ENCODE peak calls at places on chromosomes 12 and 14, in eight cellular contexts. T, I, S, O, H, B, P and M are unnamed samples.

GRCh38 chr14:62118461-62118860 is 356.2 kb downstream of the SNAPC1 start:
- DNase-seq in T (no peak), I (no peak), S (no peak), O (no peak), H (no peak), B (no peak), P (no peak), M (no peak)

GRCh38 chr12:109473006-109473405 is 4.1 kb downstream of the KCTD10 start:
- DNase-seq in T (no peak), I (no peak), S (no peak), O (no peak), H (no peak), B (no peak), P (no peak), M (no peak)

GRCh38 chr12:22443379-22444316 is 100.7 kb downstream of the C2CD5 start:
- DNase-seq in T (peak), I (peak), S (peak), O (peak), H (peak), B (peak), P (peak), M (peak)

GRCh38 chr12:11666651-11667050 is 17.2 kb downstream of the ETV6 start:
- DNase-seq in T (no peak), I (no peak), S (no peak), O (no peak), H (no peak), B (no peak), P (no peak), M (no peak)

GRCh38 chr12:14828896-14829295 is 14.4 kb downstream of the ART4 start:
- DNase-seq in T (no peak), I (no peak), S (no peak), O (no peak), H (no peak), B (no peak), P (no peak), M (no peak)

GRCh38 chr12:19750116-19750644 is 310.9 kb downstream of the AEBP2 start:
- DNase-seq in T (peak), I (no peak), S (no peak), O (no peak), H (no peak), B (no peak), P (no peak), M (no peak)

GRCh38 chr12:124916370-124917134 is 2.1 kb upstream of the UBC start:
- DNase-seq in T (peak), I (peak), S (peak), O (peak), H (no peak), B (peak), P (peak), M (no peak)

GRCh38 chr12:104372721-104373335 is 69.3 kb downstream of the EID3 start:
- DNase-seq in T (no peak), I (no peak), S (no peak), O (no peak), H (no peak), B (no peak), P (no peak), M (no peak)

GRCh38 chr14:54356172-54356571 is 40.6 kb upstream of the CDKN3 start:
- DNase-seq in T (no peak), I (no peak), S (no peak), O (no peak), H (no peak), B (no peak), P (no peak), M (no peak)

GRCh38 chr12:9851927-9852326 is 17.2 kb downstream of the CLEC2B start:
- DNase-seq in T (no peak), I (no peak), S (no peak), O (no peak), H (no peak), B (no peak), P (no peak), M (no peak)

GRCh38 chr12:118866346-118866745 is 115.0 kb upstream of the SRRM4 start:
- DNase-seq in T (no peak), I (no peak), S (no peak), O (no peak), H (no peak), B (no peak), P (no peak), M (no peak)

GRCh38 chr14:103123634-103124500 is 606 bp downstream of the TNFAIP2 start:
- DNase-seq in T (peak), I (peak), S (peak), O (peak), H (no peak), B (peak), P (no peak), M (no peak)

GRCh38 chr12:92294676-92295440 is 149.2 kb upstream of the BTG1 start:
- DNase-seq in T (peak), I (no peak), S (no peak), O (no peak), H (no peak), B (no peak), P (no peak), M (no peak)

GRCh38 chr14:75757644-75758402 is 96.8 kb downstream of the TTLL5 start:
- DNase-seq in T (no peak), I (no peak), S (no peak), O (no peak), H (no peak), B (no peak), P (no peak), M (no peak)

GRCh38 chr12:68001486-68002466 is 12.5 kb downstream of the IFNG-AS1 start:
- DNase-seq in T (peak), I (no peak), S (no peak), O (no peak), H (no peak), B (no peak), P (no peak), M (no peak)

GRCh38 chr14:75911883-75912282 is 69.9 kb downstream of the TGFB3 start:
- DNase-seq in T (peak), I (no peak), S (no peak), O (no peak), H (no peak), B (no peak), P (peak), M (no peak)

GRCh38 chr14:76613616-76614015 is 147.7 kb upstream of the VASH1 start:
- DNase-seq in T (no peak), I (no peak), S (no peak), O (no peak), H (no peak), B (no peak), P (no peak), M (no peak)

GRCh38 chr14:72609205-72609916 is 284.5 kb downstream of the DPF3 start:
- DNase-seq in T (no peak), I (no peak), S (no peak), O (no peak), H (no peak), B (peak), P (no peak), M (no peak)

GRCh38 chr12:82174383-82174782 is 183.8 kb downstream of the CCDC59 start:
- DNase-seq in T (no peak), I (no peak), S (no peak), O (no peak), H (no peak), B (no peak), P (no peak), M (no peak)

GRCh38 chr12:41509655-41510054 is 321.5 kb downstream of the PDZRN4 start:
- DNase-seq in T (no peak), I (no peak), S (no peak), O (no peak), H (no peak), B (no peak), P (no peak), M (no peak)

GRCh38 chr12:24743891-24744793 is 204.8 kb downstream of the BCAT1 start:
- DNase-seq in T (peak), I (no peak), S (no peak), O (no peak), H (no peak), B (no peak), P (no peak), M (no peak)

GRCh38 chr12:11171953-11172675 is 1.1 kb downstream of the SMIM10L1 start:
- DNase-seq in T (peak), I (no peak), S (no peak), O (no peak), H (no peak), B (no peak), P (no peak), M (no peak)

GRCh38 chr14:64604001-64604400 is 54.2 kb downstream of the PPP1R36 start:
- DNase-seq in T (no peak), I (no peak), S (no peak), O (no peak), H (no peak), B (no peak), P (no peak), M (no peak)

GRCh38 chr14:86865934-86866333 is 1127.0 kb downstream of the GALC start:
- DNase-seq in T (peak), I (no peak), S (no peak), O (no peak), H (no peak), B (no peak), P (no peak), M (no peak)

GRCh38 chr12:105348561-105348960 is 18.1 kb downstream of the C12orf75 start:
- DNase-seq in T (no peak), I (no peak), S (no peak), O (no peak), H (no peak), B (no peak), P (no peak), M (no peak)

GRCh38 chr12:118326971-118327370 is 45.7 kb downstream of the TAOK3 start:
- DNase-seq in T (no peak), I (no peak), S (no peak), O (no peak), H (no peak), B (no peak), P (no peak), M (no peak)

GRCh38 chr14:79597561-79597960 is 613.7 kb downstream of the DIO2 start:
- DNase-seq in T (peak), I (no peak), S (no peak), O (no peak), H (no peak), B (no peak), P (no peak), M (no peak)

GRCh38 chr12:75658286-75658685 is 146.9 kb upstream of the KRR1 start:
- DNase-seq in T (no peak), I (no peak), S (no peak), O (no peak), H (no peak), B (no peak), P (no peak), M (no peak)

GRCh38 chr12:95553202-95553943 is 2.1 kb upstream of the USP44 start:
- DNase-seq in T (no peak), I (no peak), S (no peak), O (no peak), H (no peak), B (no peak), P (no peak), M (no peak)

GRCh38 chr12:79512068-79512467 is 178.7 kb downstream of the PAWR start:
- DNase-seq in T (no peak), I (no peak), S (no peak), O (no peak), H (no peak), B (no peak), P (no peak), M (no peak)

GRCh38 chr14:21090194-21090939 is 8.1 kb downstream of the ZNF219 start:
- DNase-seq in T (no peak), I (no peak), S (peak), O (no peak), H (no peak), B (no peak), P (peak), M (peak)

GRCh38 chr12:17592472-17592871 is 497.5 kb downstream of the RERGL start:
- DNase-seq in T (no peak), I (no peak), S (no peak), O (no peak), H (no peak), B (no peak), P (no peak), M (no peak)

GRCh38 chr12:69821441-69822204 is 3.4 kb upstream of the MYRFL start:
- DNase-seq in T (peak), I (no peak), S (no peak), O (no peak), H (peak), B (no peak), P (no peak), M (no peak)
- H3K4me3 ChIP-seq in T (no peak), I (no peak), S (no peak), O (no peak), H (no peak), B (no peak), P (no peak), M (no peak)

DNA sequence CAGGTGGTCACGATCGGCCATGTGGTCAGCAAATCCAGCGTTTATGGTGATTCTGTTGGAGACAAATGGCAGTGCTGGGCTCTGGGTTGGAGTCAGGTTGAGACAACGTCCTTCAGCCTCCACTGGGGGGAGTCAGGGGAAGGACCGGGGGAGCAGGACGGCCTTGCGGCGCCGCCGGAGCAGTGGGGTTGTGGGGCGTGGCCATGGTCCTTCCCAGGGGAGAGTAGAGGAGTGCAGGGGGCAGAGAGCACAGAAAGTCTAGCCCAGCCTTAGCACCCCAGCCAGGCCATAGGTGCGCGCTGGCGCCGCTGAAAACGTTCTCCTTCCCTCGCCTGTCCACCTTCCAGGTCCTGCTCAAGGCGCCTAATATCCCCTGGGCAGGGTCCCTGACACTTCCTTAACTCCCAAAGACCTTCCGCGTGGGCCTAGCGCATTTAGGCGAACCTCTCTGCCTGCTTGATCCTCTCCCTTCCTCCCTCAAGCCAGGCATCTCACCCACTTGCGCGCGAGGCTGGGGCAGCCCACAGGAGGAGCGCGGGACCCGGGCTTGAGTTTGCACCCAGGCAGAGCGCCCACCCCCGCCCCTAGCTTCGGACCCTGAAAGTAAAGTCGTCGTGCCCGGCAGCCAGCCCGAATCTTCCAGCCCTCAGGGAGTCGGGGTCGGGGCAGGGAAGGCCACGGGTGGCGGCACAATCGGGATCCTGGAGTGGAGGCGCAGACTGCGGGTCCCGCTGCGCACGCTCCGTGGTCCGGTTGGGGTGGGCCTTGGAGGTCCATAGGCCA is 3.1 kb upstream of the KIF26A start:
- DNase-seq in T (peak), I (no peak), S (no peak), O (no peak), H (no peak), B (no peak), P (no peak), M (peak)
- TF ChIP-seq CTCF in T (no peak), I (no peak), S (peak), O (no peak), H (peak), B (peak), P (no peak), M (no peak)

GRCh38 chr12:54389139-54389508 is 4.6 kb upstream of the ZNF385A start:
- DNase-seq in T (no peak), I (no peak), S (no peak), O (no peak), H (no peak), B (no peak), P (no peak), M (no peak)
- H3K4me3 ChIP-seq in T (no peak), I (no peak), S (no peak), O (no peak), H (no peak), B (no peak), P (no peak), M (no peak)

GRCh38 chr14:63435204-63435603 is 108.0 kb downstream of the PPP2R5E start:
- DNase-seq in T (no peak), I (no peak), S (no peak), O (no peak), H (no peak), B (no peak), P (no peak), M (no peak)
- TF ChIP-seq CTCF in T (no peak), I (no peak), S (no peak), O (no peak), H (no peak), B (no peak), P (no peak), M (no peak)

GRCh38 chr12:53499261-53500118 is at the start of gene MAP3K12:
- DNase-seq in T (peak), I (peak), S (peak), O (peak), H (no peak), B (no peak), P (peak), M (peak)
- H3K4me3 ChIP-seq in T (peak), I (peak), S (peak), O (peak), H (peak), B (peak), P (peak), M (peak)

GRCh38 chr12:108320503-108321293 is 18.4 kb downstream of the CMKLR1 start:
- DNase-seq in T (no peak), I (no peak), S (no peak), O (no peak), H (no peak), B (no peak), P (no peak), M (no peak)
- TF ChIP-seq CTCF in T (no peak), I (no peak), S (no peak), O (no peak), H (no peak), B (no peak), P (no peak), M (no peak)

GRCh38 chr14:60482743-60483142 is 3.1 kb downstream of the C14orf39 start:
- DNase-seq in T (no peak), I (no peak), S (no peak), O (no peak), H (peak), B (no peak), P (no peak), M (no peak)

GRCh38 chr14:60487211-60487610 is 1.3 kb upstream of the C14orf39 start:
- DNase-seq in T (no peak), I (no peak), S (no peak), O (no peak), H (no peak), B (no peak), P (no peak), M (no peak)

GRCh38 chr14:60485057-60485599 is 735 bp downstream of the C14orf39 start:
- DNase-seq in T (no peak), I (no peak), S (no peak), O (no peak), H (no peak), B (no peak), P (no peak), M (no peak)

GRCh38 chr14:60488175-60488574 is 2.3 kb upstream of the C14orf39 start:
- DNase-seq in T (no peak), I (no peak), S (no peak), O (no peak), H (no peak), B (no peak), P (no peak), M (no peak)

GRCh38 chr14:60485600-60486251 is at the start of gene C14orf39:
- DNase-seq in T (peak), I (no peak), S (no peak), O (no peak), H (no peak), B (no peak), P (no peak), M (no peak)
- H3K4me3 ChIP-seq in T (peak), I (peak), S (peak), O (no peak), H (no peak), B (peak), P (peak), M (no peak)

GRCh38 chr12:56189918-56190694 is 823 bp upstream of the SMARCC2 start:
- DNase-seq in T (peak), I (peak), S (peak), O (peak), H (peak), B (peak), P (peak), M (peak)
- TF ChIP-seq CTCF in T (no peak), I (no peak), S (no peak), O (peak), H (no peak), B (peak), P (no peak), M (no peak)

GRCh38 chr12:4120316-4120920 is 153.1 kb upstream of the CCND2 start:
- DNase-seq in T (no peak), I (no peak), S (no peak), O (no peak), H (no peak), B (peak), P (no peak), M (no peak)
- H3K4me3 ChIP-seq in T (no peak), I (no peak), S (no peak), O (no peak), H (no peak), B (no peak), P (no peak), M (no peak)

DNA sequence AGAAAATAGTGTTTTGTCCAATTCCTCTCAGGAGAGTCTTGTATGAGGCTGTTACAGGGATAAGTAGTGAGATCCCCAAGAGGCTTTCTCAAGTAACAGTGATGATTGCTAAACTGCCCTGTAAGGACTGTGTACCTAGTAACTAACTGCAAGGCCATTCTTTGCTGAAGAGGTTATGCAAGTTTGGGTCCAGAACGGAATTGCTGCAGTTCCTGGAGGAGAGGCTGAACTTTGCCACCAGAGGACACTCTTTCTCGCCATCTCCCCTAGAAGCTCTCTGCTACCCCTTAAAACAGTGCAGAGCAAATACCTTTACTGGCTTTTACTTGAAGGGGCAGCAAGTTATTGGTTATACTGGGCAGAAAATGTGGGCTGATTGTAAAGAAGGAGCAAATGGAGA is 180.0 kb downstream of the RBM19 start:
- DNase-seq in T (peak), I (no peak), S (no peak), O (no peak), H (no peak), B (no peak), P (no peak), M (no peak)
- TF ChIP-seq CTCF in T (no peak), I (no peak), S (no peak), O (no peak), H (peak), B (no peak), P (no peak), M (no peak)